ENCODE peak calls at places on chromosomes 7 and 10, in nine cellular contexts. T, D, Y, W, M, U, F, A and C are unnamed samples.

GRCh38 chr7:44051611-44052220 is 7.2 kb downstream of the DBNL start:
- DNase-seq in T (no peak), F (no peak), Y (no peak), U (no peak), W (no peak), M (no peak), D (no peak), A (no peak), C (no peak)

GRCh38 chr10:125025341-125025740 is 83.4 kb downstream of the ZRANB1 start:
- DNase-seq in T (no peak), A (no peak), Y (no peak), U (no peak), W (peak; percentile 48), D (no peak), M (peak; percentile 70), F (no peak), C (no peak)

GRCh38 chr7:22216832-22217475 is 140.0 kb downstream of the RAPGEF5 start:
- DNase-seq in M (no peak), A (no peak), D (no peak), U (no peak), W (no peak), Y (no peak), T (no peak), F (no peak), C (peak; percentile 76)

GRCh38 chr7:151456276-151456675 is 16.3 kb upstream of the CRYGN start:
- DNase-seq in A (no peak), W (no peak), U (no peak), Y (no peak), D (no peak), M (no peak), F (no peak), T (no peak), C (no peak)

GRCh38 chr7:6395898-6396582 is 51.7 kb downstream of the DAGLB start:
- DNase-seq in D (no peak), Y (no peak), M (no peak), A (no peak), U (no peak), W (no peak), F (no peak), T (no peak), C (no peak)

GRCh38 chr7:99562832-99563231 is 4.4 kb downstream of the ZNF655 start:
- DNase-seq in D (peak; percentile 96), F (no peak), Y (no peak), U (peak; percentile 97), M (peak; percentile 99), A (peak; percentile 98), T (peak; percentile 98), W (peak; percentile 98), C (peak; percentile 93)

GRCh38 chr10:3503299-3503698 is 281.7 kb downstream of the KLF6 start:
- DNase-seq in T (no peak), U (no peak), F (no peak), D (no peak), M (no peak), Y (no peak), W (no peak), A (no peak), C (no peak)

GRCh38 chr7:27143022-27143949 is at the start of gene HOXA5:
- DNase-seq in M (peak; percentile 27), Y (peak; percentile 87), A (peak; percentile 99), U (peak; percentile 84), F (no peak), T (no peak), D (peak; percentile 40), W (peak; percentile 100), C (no peak)

GRCh38 chr10:30417301-30417700 is 16.7 kb upstream of the MAP3K8 start:
- DNase-seq in M (no peak), U (no peak), W (no peak), A (no peak), T (no peak), Y (no peak), F (no peak), D (no peak), C (no peak)

GRCh38 chr7:55148992-55149391 is 130.2 kb downstream of the EGFR start:
- DNase-seq in A (no peak), D (peak; percentile 31), Y (no peak), W (peak; percentile 75), M (peak; percentile 55), F (no peak), U (peak; percentile 40), T (no peak), C (no peak)

GRCh38 chr7:151088019-151088855 is 2.0 kb downstream of the AGAP3 start:
- DNase-seq in U (no peak), D (no peak), Y (no peak), T (no peak), F (no peak), M (peak; percentile 33), A (peak; percentile 34), W (peak; percentile 17), C (no peak)

GRCh38 chr10:124448696-124449169 is 1.1 kb downstream of the NKX1-2 start:
- DNase-seq in U (no peak), W (no peak), A (no peak), Y (no peak), M (no peak), D (no peak), T (no peak), F (no peak), C (no peak)

GRCh38 chr7:45033261-45033930 is 33.4 kb downstream of the CCM2 start:
- DNase-seq in Y (no peak), W (peak; percentile 8), U (no peak), A (peak; percentile 38), M (peak; percentile 11), D (no peak), F (no peak), T (peak; percentile 28), C (no peak)

GRCh38 chr7:298375-298702 is 8.4 kb downstream of the FOXL3 start:
- DNase-seq in D (no peak), F (no peak), M (no peak), Y (no peak), T (no peak), A (no peak), W (no peak), U (no peak), C (no peak)

GRCh38 chr10:46226232-46226631 is 60.6 kb upstream of the ANTXRL start:
- DNase-seq in A (no peak), D (no peak), W (no peak), F (no peak), Y (peak; percentile 2), T (no peak), U (no peak), M (no peak), C (no peak)

DNA sequence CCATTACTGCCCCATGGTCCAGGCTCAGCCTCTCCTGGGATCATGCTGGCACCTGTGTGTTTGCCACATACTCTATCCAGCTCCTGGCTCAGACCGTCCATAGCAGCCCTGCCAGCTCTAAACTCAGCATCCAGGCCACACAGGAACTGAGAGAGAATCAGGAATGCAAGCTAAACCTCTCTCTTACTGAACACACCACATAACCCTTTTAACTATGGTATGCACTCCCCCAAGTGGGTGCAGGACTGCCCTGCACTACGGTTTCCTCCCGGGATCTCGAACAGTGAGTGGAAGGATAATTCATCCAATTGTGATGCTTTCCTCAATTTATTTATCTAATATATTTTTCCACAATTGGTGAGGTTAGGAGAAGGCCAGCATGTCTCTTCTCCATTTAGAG is 17.1 kb upstream of the ZNF800 start:
- DNase-seq in U (peak; percentile 8), F (no peak), T (no peak), M (peak; percentile 26), W (no peak), D (peak; percentile 21), A (no peak), Y (no peak), C (no peak)
- TF ChIP-seq CTCF in U (peak; percentile 29), F (no peak), T (peak; percentile 39), M (peak; percentile 40), W (peak; percentile 13), D (peak; percentile 29), A (no peak), Y (no peak), C (peak; percentile 17)

DNA sequence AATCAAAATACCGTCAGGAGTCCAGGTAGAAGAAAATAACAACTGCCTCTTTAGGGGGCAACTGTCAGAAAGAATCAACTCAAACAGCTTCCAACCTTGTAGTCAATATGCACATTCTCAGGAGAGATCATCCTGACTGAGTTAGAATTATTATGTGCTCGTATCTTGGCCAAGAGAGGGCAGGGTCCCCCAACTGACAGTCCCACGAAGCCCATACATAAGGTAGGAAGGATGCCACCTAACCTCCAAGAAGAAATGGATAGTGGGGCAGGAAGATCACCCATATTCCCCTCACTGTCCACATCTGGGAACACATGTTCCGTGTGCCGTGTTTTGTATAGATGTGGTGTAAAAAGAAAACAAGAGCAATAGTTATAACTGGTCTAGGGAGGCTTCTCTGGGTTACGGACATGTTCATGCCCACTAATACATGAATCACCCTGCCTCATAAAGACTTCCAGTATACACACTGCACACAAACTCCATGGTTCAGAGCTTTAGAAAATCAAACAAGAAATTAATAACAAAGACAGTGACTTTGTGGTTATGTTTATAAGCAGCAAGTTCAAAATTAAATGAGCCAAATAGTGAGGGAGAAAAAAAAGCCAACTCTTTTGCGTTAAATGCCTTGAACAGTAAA is 295.6 kb downstream of the FGFR2 start:
- DNase-seq in M (no peak), Y (no peak), A (no peak), T (no peak), W (no peak), F (no peak), D (no peak), U (no peak), C (no peak)
- TF ChIP-seq CTCF in M (no peak), Y (no peak), A (no peak), T (no peak), W (no peak), F (no peak), D (no peak), U (no peak), C (no peak)

DNA sequence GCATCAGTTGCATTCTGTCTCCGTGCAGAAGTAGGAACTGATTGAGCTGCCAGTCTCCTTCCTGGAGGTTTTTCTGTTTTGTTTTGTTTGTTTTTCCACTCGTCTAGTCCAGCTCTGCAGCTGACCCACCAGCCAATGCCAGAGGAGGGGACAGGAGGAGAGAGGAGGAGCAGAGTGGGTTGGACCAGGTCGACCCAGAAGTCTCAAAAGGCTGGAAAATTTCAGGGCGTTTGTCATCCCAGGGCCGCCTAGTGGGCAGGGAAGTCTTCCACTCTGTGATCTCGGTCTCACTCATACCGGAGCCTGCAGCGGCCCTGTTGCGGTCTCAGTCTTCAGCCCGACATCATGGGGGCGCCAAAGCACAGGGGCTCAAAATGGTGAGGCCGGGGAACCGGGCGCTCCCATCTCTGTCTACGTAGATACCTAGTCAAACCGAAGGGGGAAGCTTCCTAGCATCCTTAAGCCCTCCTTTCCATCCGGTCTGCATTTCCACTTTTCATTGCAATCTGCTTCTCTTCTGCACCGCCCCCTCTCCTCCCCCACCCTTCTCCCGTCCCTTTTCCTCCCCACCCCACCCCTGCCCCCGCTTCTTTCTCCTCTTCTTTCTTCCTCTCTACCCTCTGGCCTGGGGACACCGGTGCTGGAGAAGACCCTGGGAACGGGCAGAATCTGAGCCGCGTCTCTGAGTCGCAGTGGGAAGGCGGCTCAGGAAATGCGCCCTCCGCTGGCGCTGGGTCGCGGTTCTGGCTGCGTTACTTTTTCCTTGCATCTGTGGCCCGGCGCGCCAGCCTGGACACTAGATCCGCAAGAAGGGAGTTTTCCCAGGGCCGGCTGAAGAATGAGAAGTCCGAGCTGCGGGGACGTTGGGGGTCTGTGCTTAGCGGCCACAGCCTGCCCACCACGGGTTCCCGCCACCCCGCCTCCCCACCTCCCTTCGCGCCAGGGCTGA is 16.2 kb upstream of the PAX2 start:
- DNase-seq in T (no peak), Y (no peak), U (peak; percentile 25), D (peak; percentile 50), F (no peak), A (no peak), W (peak; percentile 5), M (peak; percentile 13), C (no peak)
- TF ChIP-seq CTCF in T (peak; percentile 63), Y (peak; percentile 28), U (peak; percentile 31), D (peak; percentile 47), F (no peak), A (peak; percentile 39), W (peak; percentile 33), M (peak; percentile 45), C (peak; percentile 39)

GRCh38 chr10:133308431-133309110 is at the start of the genes TUBGCP2 and ZNF511:
- DNase-seq in A (peak; percentile 84), Y (peak; percentile 78), W (peak; percentile 81), U (peak; percentile 86), F (peak; percentile 85), M (peak; percentile 79), T (peak; percentile 66), D (peak; percentile 89), C (no peak)
- TF ChIP-seq CTCF in A (peak; percentile 35), Y (no peak), W (no peak), U (no peak), F (no peak), M (peak; percentile 28), T (peak; percentile 34), D (peak; percentile 22), C (peak; percentile 17)